ENCODE peak calls at places on chromosome 19, in eight cellular contexts. K is AG10803, J is fibroblast of mammary gland, H is heart left ventricle, E is foreskin fibroblast, A is fibroblast of lung, I is astrocyte of the cerebellum, W is tibial nerve. G is an unnamed sample.

GRCh38 chr19:19106061-19106551 is 32.2 kb downstream of the TMEM161A start:
- DNase-seq in K (no peak), J (peak), H (no peak), E (peak), A (peak), I (no peak), W (no peak), G (no peak)

GRCh38 chr19:4970558-4971423 is 1.9 kb downstream of the KDM4B start:
- DNase-seq in K (no peak), J (peak), H (no peak), E (no peak), A (peak), I (no peak), W (no peak), G (no peak)

GRCh38 chr19:16527971-16528521 is 14.2 kb downstream of the CHERP start:
- DNase-seq in K (no peak), J (peak), H (no peak), E (no peak), A (peak), I (no peak), W (no peak), G (no peak)

GRCh38 chr19:46131485-46132143 is 7.1 kb upstream of the IGFL3 start:
- DNase-seq in K (no peak), J (no peak), H (no peak), E (no peak), A (peak), I (no peak), W (no peak), G (no peak)

GRCh38 chr19:6739390-6739883 is at the start of gene TRIP10:
- DNase-seq in K (peak), J (peak), H (peak), E (peak), A (peak), I (no peak), W (peak), G (no peak)

GRCh38 chr19:5436101-5436947 is 18.9 kb upstream of the ZNRF4 start:
- DNase-seq in K (peak), J (peak), H (peak), E (no peak), A (no peak), I (peak), W (no peak), G (no peak)

GRCh38 chr19:18253716-18254115 is 20.5 kb downstream of the IQCN start:
- DNase-seq in K (no peak), J (no peak), H (no peak), E (no peak), A (no peak), I (no peak), W (no peak), G (no peak)

GRCh38 chr19:17328517-17329060 is 6.1 kb downstream of the ANO8 start:
- DNase-seq in K (no peak), J (no peak), H (no peak), E (no peak), A (no peak), I (no peak), W (no peak), G (no peak)

GRCh38 chr19:35090160-35090794 is 25.3 kb upstream of the FXYD3 start:
- DNase-seq in K (peak), J (peak), H (no peak), E (peak), A (peak), I (peak), W (peak), G (no peak)

GRCh38 chr19:55802281-55802680 is 29.5 kb downstream of the NLRP11 start:
- DNase-seq in K (no peak), J (no peak), H (no peak), E (no peak), A (no peak), I (no peak), W (no peak), G (no peak)

GRCh38 chr19:40398417-40399056 is 8.6 kb upstream of the HIPK4 start:
- DNase-seq in K (no peak), J (no peak), H (no peak), E (no peak), A (no peak), I (no peak), W (no peak), G (no peak)

GRCh38 chr19:31985001-31985605 is 360.3 kb upstream of the ZNF507 start:
- DNase-seq in K (no peak), J (no peak), H (no peak), E (no peak), A (peak), I (no peak), W (peak), G (no peak)

GRCh38 chr19:50817941-50818858 is 5.4 kb downstream of the KLK1 start:
- DNase-seq in K (no peak), J (peak), H (peak), E (peak), A (no peak), I (no peak), W (no peak), G (no peak)

GRCh38 chr19:39409207-39409885 is 2.7 kb downstream of the ZFP36 start:
- DNase-seq in K (peak), J (peak), H (peak), E (peak), A (no peak), I (no peak), W (peak), G (peak)

GRCh38 chr19:3546119-3546518 is 7.1 kb downstream of the TEKTIP1 start:
- DNase-seq in K (no peak), J (no peak), H (no peak), E (no peak), A (no peak), I (no peak), W (no peak), G (no peak)

GRCh38 chr19:28468701-28469459 is 744.1 kb downstream of the UQCRFS1 start:
- DNase-seq in K (peak), J (peak), H (no peak), E (peak), A (no peak), I (no peak), W (no peak), G (peak)

GRCh38 chr19:570315-570714 is 2.1 kb upstream of the BSG start:
- DNase-seq in K (no peak), J (no peak), H (peak), E (no peak), A (no peak), I (no peak), W (no peak), G (no peak)

GRCh38 chr19:45351401-45351952 is 10.9 kb downstream of the KLC3 start:
- DNase-seq in K (no peak), J (no peak), H (no peak), E (no peak), A (no peak), I (no peak), W (no peak), G (no peak)

GRCh38 chr19:31991984-31992655 is 353.3 kb upstream of the ZNF507 start:
- DNase-seq in K (no peak), J (no peak), H (peak), E (no peak), A (no peak), I (no peak), W (no peak), G (no peak)

GRCh38 chr19:17081672-17082630 is 6.4 kb downstream of the MYO9B start:
- DNase-seq in K (no peak), J (no peak), H (peak), E (no peak), A (no peak), I (no peak), W (peak), G (no peak)

DNA sequence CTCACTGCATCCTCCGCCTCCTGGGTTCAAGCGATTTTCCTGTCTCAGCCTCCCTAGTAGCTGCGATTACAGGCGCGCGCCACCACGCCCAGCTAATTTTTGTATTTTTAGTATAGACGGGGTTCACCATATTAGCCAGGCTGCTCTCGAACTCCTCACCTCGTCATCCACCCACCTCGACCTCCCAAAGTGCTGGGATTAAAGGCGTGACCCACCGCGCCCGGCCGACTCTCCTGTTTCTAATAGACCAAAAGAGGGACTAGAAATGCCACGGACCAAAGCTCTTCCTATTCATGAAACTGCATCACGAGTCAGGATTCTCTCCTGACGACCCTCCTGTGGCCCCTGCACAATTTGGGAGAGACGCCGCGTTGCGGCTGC is 563 bp downstream of the ZNF43 start:
- DNase-seq in K (no peak), J (no peak), H (no peak), E (no peak), A (no peak), I (no peak), W (no peak), G (no peak)
- H3K4me3 ChIP-seq in K (peak), J (peak), H (peak), E (peak), A (peak), I (peak), W (peak), G (peak)

DNA sequence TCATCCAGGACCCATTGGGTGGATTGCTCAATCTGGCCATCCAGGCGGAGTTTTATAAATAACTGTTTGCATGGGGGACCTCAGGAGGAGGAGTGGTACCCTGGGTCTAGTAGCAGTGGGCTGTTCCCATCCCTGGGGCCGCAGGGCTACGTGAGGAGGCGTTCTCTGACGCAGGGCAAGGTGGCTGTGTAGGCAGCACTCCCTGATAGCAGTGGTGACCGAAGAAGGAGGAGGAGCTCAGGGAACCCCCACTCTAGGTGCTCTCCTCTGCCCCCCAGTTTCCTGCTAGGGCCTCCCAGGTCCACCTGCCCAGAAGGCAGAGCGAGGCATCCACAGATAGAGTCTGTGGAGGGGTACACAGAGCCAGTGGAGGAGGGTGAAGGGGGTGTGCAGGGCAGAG is 64.1 kb downstream of the CCNE1 start:
- DNase-seq in K (no peak), J (no peak), H (no peak), E (no peak), A (no peak), I (no peak), W (no peak), G (no peak)
- H3K4me3 ChIP-seq in K (no peak), J (no peak), H (no peak), E (no peak), A (no peak), I (no peak), W (no peak), G (no peak)

DNA sequence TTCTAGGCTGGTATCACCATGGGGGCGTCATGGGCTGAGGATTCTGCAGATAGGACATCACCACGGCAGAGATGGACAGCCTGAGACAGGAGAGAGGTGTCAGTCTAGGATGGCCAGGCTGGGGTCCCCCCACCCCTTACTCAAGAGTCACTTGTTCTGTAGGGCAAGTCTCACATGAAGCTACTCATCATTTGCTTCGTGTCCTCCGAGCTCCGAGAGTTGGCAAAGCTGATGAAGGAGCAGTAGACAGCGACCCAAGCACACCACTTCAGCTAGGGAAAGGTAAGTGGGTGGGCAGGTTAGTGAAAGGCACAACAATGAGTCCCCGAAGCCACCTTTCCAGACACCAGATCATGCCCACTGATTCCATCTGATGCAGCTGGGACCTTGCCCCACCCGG is 1.7 kb downstream of the WDR83 start:
- DNase-seq in K (no peak), J (no peak), H (no peak), E (no peak), A (no peak), I (no peak), W (no peak), G (no peak)
- H3K4me3 ChIP-seq in K (peak), J (peak), H (peak), E (peak), A (peak), I (peak), W (peak), G (peak)

GRCh38 chr19:48004236-48004635 is 9.8 kb downstream of the ELSPBP1 start:
- DNase-seq in K (no peak), J (no peak), H (no peak), E (no peak), A (no peak), I (no peak), W (no peak), G (no peak)

GRCh38 chr19:48010932-48011758 is 16.7 kb downstream of the ELSPBP1 start:
- DNase-seq in K (no peak), J (no peak), H (no peak), E (no peak), A (no peak), I (no peak), W (no peak), G (no peak)

GRCh38 chr19:48000846-48001245 is 6.4 kb downstream of the ELSPBP1 start:
- DNase-seq in K (no peak), J (no peak), H (no peak), E (no peak), A (no peak), I (no peak), W (no peak), G (no peak)

GRCh38 chr19:48006762-48007161 is 12.3 kb downstream of the ELSPBP1 start:
- DNase-seq in K (no peak), J (no peak), H (no peak), E (no peak), A (no peak), I (no peak), W (no peak), G (no peak)
- H3K4me3 ChIP-seq in K (no peak), J (no peak), H (no peak), E (no peak), A (no peak), I (no peak), W (no peak), G (no peak)